ENCODE peak calls at places on chromosomes 6 and 20, in six cellular contexts. P is H7, I is T-helper 2 cell, H is dermis microvascular lymphatic vessel endothelial cell, W is NB4, K is stromal cell of bone marrow. X is an unnamed sample.

GRCh38 chr20:64176548-64177419 is 12.5 kb downstream of the MYT1 start:
- DNase-seq in W (no peak), K (no peak), I (no peak), P (peak), H (no peak), X (no peak)

GRCh38 chr20:3209946-3210317 is 634 bp downstream of the ITPA start:
- DNase-seq in I (no peak), W (peak), H (no peak), K (no peak), P (no peak), X (no peak)

GRCh38 chr20:49507741-49508434 is 25.4 kb upstream of the KCNB1 start:
- DNase-seq in H (no peak), P (no peak), W (no peak), I (no peak), K (no peak), X (no peak)

GRCh38 chr6:71294121-71294523 is 5.5 kb downstream of the OGFRL1 start:
- DNase-seq in H (no peak), I (no peak), P (no peak), K (peak), W (no peak), X (no peak)

GRCh38 chr6:160005861-160006540 is 37.1 kb downstream of the IGF2R start:
- DNase-seq in W (no peak), K (no peak), H (no peak), I (no peak), P (peak), X (no peak)

GRCh38 chr6:164097557-164098398 is 683.3 kb downstream of the QKI start:
- DNase-seq in K (peak), W (peak), H (peak), P (peak), I (no peak), X (no peak)

GRCh38 chr20:8152183-8152582 is 20.1 kb downstream of the PLCB1 start:
- DNase-seq in K (peak), I (no peak), P (no peak), W (peak), H (no peak), X (no peak)

GRCh38 chr6:40312213-40313015 is 274.8 kb downstream of the LRFN2 start:
- DNase-seq in W (no peak), I (no peak), H (no peak), K (peak), P (no peak), X (no peak)

GRCh38 chr6:95784869-95785268 is 207.5 kb downstream of the MANEA start:
- DNase-seq in H (no peak), W (no peak), P (no peak), K (no peak), I (no peak), X (no peak)

GRCh38 chr6:167580512-167580911 is 246.2 kb upstream of the AFDN start:
- DNase-seq in K (no peak), W (no peak), P (peak), H (no peak), I (no peak), X (no peak)

GRCh38 chr20:12358006-12358654 is 440.4 kb downstream of the BTBD3 start:
- DNase-seq in H (no peak), I (no peak), P (peak), W (peak), K (no peak), X (no peak)